ENCODE peak calls at places on chromosomes 3 and 15, in four cellular contexts. P is HepG2, G is K562, M is GM12878. T is an unnamed sample.

GRCh38 chr15:101170568-101171350 is 81.1 kb downstream of the CHSY1 start:
- DNase-seq in P (no peak), G (no peak), M (no peak), T (no peak)

GRCh38 chr3:154901263-154901662 is 178.9 kb upstream of the MME start:
- DNase-seq in P (no peak), G (no peak), M (no peak), T (no peak)

GRCh38 chr15:85554852-85555521 is 174.6 kb downstream of the AKAP13 start:
- DNase-seq in P (no peak), G (no peak), M (no peak), T (no peak)

GRCh38 chr3:55721716-55722484 is 234.8 kb upstream of the WNT5A start:
- DNase-seq in P (no peak), G (peak), M (no peak), T (peak)

GRCh38 chr3:170491901-170492300 is 73.2 kb downstream of the CLDN11 start:
- DNase-seq in P (no peak), G (no peak), M (no peak), T (no peak)

GRCh38 chr3:192935441-192935840 is 17.8 kb upstream of the MB21D2 start:
- DNase-seq in P (no peak), G (no peak), M (no peak), T (no peak)

GRCh38 chr15:48962662-48963523 is 826 bp downstream of the SHC4 start:
- DNase-seq in P (no peak), G (no peak), M (no peak), T (peak)

GRCh38 chr3:123102826-123103225 is 36.0 kb downstream of the PDIA5 start:
- DNase-seq in P (no peak), G (no peak), M (no peak), T (no peak)

GRCh38 chr15:95987299-95987698 is 343.2 kb upstream of the NR2F2 start:
- DNase-seq in P (no peak), G (no peak), M (no peak), T (no peak)

DNA sequence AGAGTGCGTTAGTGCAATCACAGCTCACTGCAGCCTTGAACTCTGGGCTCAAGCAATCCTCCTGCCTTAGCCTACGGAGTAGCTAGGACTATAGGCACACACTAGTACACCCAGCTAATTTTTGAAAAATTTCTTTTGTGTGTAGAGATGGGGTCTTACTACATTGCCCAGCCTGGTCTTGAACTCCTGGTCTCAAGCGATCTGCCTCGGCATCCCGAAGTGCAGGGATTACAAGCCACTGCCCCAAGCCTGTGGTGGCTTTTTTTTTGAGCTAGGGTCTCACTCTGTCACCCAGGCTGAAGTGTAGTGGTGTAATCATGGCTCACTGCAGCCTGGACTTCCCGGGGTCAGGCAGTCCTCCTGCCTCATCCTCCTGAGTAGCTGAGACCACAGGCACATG is 17.1 kb downstream of the PCCB start:
- DNase-seq in P (no peak), G (no peak), M (no peak), T (no peak)
- TF ChIP-seq FOXK2 in P (no peak), G (no peak), M (no peak), T (no peak)

GRCh38 chr3:4981688-4982494 is 2.7 kb downstream of the BHLHE40 start:
- DNase-seq in P (peak), G (peak), M (no peak), T (no peak)

GRCh38 chr3:4985330-4986174 is 6.3 kb downstream of the BHLHE40 start:
- DNase-seq in P (peak), G (peak), M (no peak), T (no peak)

GRCh38 chr3:4982773-4983738 is 3.8 kb downstream of the BHLHE40 start:
- DNase-seq in P (no peak), G (peak), M (no peak), T (no peak)

GRCh38 chr3:4984511-4984864 is 5.3 kb downstream of the BHLHE40 start:
- DNase-seq in P (no peak), G (no peak), M (no peak), T (no peak)

GRCh38 chr3:4983739-4984510 is 4.7 kb downstream of the BHLHE40 start:
- DNase-seq in P (no peak), G (peak), M (peak), T (no peak)
- TF ChIP-seq FOXK2 in P (no peak), G (no peak), M (no peak), T (no peak)

GRCh38 chr15:90211440-90212168 is 10.5 kb downstream of the SEMA4B start:
- DNase-seq in P (no peak), G (no peak), M (no peak), T (no peak)

GRCh38 chr15:90213818-90214204 is 12.7 kb downstream of the SEMA4B start:
- DNase-seq in P (no peak), G (no peak), M (no peak), T (no peak)

GRCh38 chr15:90212221-90213079 is 11.3 kb downstream of the SEMA4B start:
- DNase-seq in P (no peak), G (no peak), M (no peak), T (no peak)

GRCh38 chr15:90214553-90215205 is 13.5 kb downstream of the SEMA4B start:
- DNase-seq in P (no peak), G (no peak), M (no peak), T (peak)

DNA sequence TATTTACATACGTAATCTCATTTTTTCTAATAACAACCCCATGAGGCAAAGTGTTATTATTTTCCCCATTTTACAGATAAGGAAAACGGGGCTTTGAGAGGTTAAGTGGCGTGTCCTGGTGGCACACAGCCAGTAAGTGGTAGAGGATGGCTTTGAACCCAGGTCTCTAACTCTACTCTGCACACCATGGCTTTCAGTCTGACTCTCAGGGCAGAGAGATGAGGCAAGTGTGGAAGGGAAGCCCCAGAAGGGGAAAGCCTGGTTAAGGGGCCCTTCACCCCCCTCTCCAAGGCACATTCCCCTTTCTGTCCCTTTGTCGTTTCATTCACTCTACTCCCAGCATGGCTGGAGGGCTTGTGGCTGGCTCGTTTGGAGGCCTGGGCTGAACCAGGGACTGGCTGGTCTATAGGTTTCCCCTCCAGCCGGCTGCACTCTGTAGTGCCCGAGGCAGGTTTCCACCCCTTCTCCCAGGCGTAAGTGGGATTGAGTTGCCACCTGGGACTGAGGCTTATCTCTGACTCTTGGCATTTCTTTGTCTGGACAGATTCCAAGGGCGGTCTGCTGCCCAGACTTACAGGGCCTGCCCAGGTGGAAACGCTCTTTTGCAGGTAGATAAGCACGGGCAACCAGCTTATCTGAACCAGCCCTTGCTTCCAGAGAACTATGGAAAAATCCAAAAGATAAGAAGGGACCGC is 12.1 kb downstream of the SEMA4B start:
- DNase-seq in P (no peak), G (peak), M (no peak), T (no peak)
- TF ChIP-seq FOXK2 in P (no peak), G (no peak), M (no peak), T (no peak)

GRCh38 chr3:27880969-27881892 is 159.1 kb upstream of the EOMES start:
- DNase-seq in P (no peak), G (no peak), M (peak), T (no peak)
- TF ChIP-seq FOXK2 in P (no peak), G (no peak), M (no peak), T (no peak)

GRCh38 chr3:111253733-111254132 is 182.1 kb downstream of the NECTIN3 start:
- DNase-seq in P (no peak), G (no peak), M (no peak), T (no peak)

GRCh38 chr3:111246967-111247760 is 175.5 kb downstream of the NECTIN3 start:
- DNase-seq in P (peak), G (no peak), M (no peak), T (no peak)

GRCh38 chr3:111248406-111248805 is 176.8 kb downstream of the NECTIN3 start:
- DNase-seq in P (no peak), G (no peak), M (no peak), T (no peak)

GRCh38 chr3:111249421-111249820 is 177.8 kb downstream of the NECTIN3 start:
- DNase-seq in P (no peak), G (no peak), M (no peak), T (no peak)

DNA sequence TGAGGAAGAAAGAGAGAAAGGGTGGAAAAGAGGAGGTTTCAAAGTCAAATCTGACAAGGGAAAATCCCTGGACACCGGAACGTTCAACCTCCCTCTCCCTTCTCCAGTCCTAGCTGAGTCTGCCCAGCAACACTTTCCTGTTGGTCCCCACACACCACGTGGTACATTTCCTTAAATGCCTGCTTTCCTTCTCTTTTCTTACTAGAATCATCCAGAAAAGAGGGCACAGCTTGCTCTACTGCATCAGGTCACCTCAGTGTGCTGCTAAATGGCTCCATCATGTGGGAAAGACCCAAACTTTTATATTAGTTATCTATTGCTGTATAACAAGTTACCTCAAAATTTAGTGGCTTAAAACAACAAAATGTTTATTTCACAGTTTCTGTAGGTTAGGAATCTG is 181.2 kb downstream of the NECTIN3 start:
- DNase-seq in P (no peak), G (no peak), M (no peak), T (peak)
- TF ChIP-seq FOXK2 in P (no peak), G (no peak), M (no peak), T (no peak)

DNA sequence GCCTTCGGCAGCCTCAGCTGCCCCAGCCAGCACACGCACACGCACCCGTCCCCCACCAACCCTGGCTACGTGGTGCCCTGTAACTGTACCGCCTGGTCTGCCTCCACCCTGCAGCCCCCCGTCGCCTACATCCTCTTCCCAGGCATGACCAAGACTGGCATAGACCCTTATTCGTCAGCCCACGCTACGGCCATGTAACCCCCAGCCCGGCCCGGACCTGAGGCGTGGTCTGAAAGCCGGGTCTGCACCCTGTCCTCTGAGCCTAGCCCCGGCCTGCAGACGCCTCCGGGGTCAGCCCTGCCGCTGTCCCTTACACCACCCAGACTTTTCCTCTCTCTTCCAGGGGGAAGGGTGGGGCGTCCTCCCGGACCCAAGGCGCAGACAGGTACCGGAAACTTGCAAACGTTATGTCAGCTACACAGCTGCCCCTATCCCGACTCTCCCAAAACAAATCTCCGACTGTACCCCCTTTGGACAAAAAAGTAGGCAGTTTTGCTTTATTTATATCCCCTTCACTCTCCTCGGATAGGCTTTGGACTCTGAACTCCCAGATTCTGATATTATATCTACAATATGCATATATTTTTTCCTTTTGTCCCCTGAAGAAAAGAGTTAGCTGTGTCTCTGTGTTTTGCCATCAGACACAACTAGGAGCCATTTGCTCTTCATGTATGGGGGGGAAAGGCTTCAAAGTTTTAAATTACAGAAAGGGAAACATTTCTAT is 1.4 kb downstream of the SOX14 start:
- DNase-seq in P (no peak), G (no peak), M (no peak), T (no peak)
- TF ChIP-seq FOXK2 in P (no peak), G (no peak), M (no peak), T (no peak)

DNA sequence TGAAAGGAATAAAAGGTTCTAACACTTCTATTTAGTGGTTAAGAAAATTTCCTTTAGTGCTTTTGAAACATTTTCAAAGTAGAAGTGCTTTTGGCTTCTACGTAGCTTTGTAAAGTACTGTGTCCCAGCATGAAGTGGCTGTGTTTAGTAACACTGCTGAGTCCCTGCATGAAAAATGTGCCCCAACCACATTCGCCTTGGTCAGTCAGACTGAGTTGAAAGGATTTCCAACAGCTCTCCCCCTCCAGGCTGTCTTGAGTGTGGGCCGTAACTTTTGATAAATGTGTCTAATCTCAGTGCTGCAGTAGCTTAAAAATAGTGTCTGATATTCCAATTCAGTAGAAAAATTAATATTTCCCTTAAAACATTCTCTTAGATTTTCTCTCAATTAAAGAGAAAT is 115.0 kb downstream of the NR1D2 start:
- DNase-seq in P (no peak), G (no peak), M (no peak), T (no peak)
- TF ChIP-seq FOXK2 in P (no peak), G (no peak), M (no peak), T (no peak)

T was measured in HEK293T.